ENCODE peak calls at places on chromosomes 2 and 18, in ten cellular contexts. R, X, W, Z, Y, T, K, O, N and D are unnamed samples.

GRCh38 chr2:127605691-127606277 is 40.2 kb upstream of the GPR17 start:
- DNase-seq in R (no peak), X (no peak), W (no peak), Z (no peak), Y (no peak), T (no peak), K (no peak), O (no peak), N (no peak), D (no peak)

GRCh38 chr2:187466129-187466792 is 18.2 kb upstream of the CALCRL start:
- DNase-seq in R (no peak), X (no peak), W (no peak), Z (no peak), Y (no peak), T (no peak), K (no peak), O (no peak), N (no peak), D (no peak)

GRCh38 chr2:138949517-138949916 is 169.3 kb upstream of the NXPH2 start:
- DNase-seq in R (peak), X (peak), W (no peak), Z (peak), Y (no peak), T (no peak), K (no peak), O (no peak), N (no peak), D (no peak)

GRCh38 chr2:220736778-220737177 is 835.3 kb downstream of the EPHA4 start:
- DNase-seq in R (no peak), X (peak), W (no peak), Z (no peak), Y (no peak), T (no peak), K (no peak), O (no peak), N (no peak), D (no peak)

GRCh38 chr2:96952016-96952750 is 34.2 kb downstream of the FAM178B start:
- DNase-seq in R (no peak), X (no peak), W (no peak), Z (no peak), Y (no peak), T (no peak), K (no peak), O (no peak), N (no peak), D (no peak)

GRCh38 chr2:136242687-136243277 is 124.8 kb upstream of the CXCR4 start:
- DNase-seq in R (no peak), X (peak), W (no peak), Z (peak), Y (no peak), T (peak), K (peak), O (no peak), N (no peak), D (no peak)

GRCh38 chr2:46538393-46538792 is 59.0 kb downstream of the TMEM247 start:
- DNase-seq in R (peak), X (peak), W (no peak), Z (peak), Y (no peak), T (peak), K (peak), O (no peak), N (no peak), D (no peak)

GRCh38 chr18:57432765-57433400 is 2.3 kb upstream of the ONECUT2 start:
- DNase-seq in R (no peak), X (no peak), W (no peak), Z (no peak), Y (no peak), T (no peak), K (no peak), O (no peak), N (no peak), D (no peak)

GRCh38 chr2:223642496-223642895 is 40.3 kb upstream of the SCG2 start:
- DNase-seq in R (no peak), X (peak), W (no peak), Z (no peak), Y (no peak), T (no peak), K (peak), O (no peak), N (no peak), D (no peak)

GRCh38 chr18:50977037-50977760 is 9.4 kb downstream of the ELAC1 start:
- DNase-seq in R (no peak), X (no peak), W (no peak), Z (no peak), Y (no peak), T (no peak), K (no peak), O (no peak), N (no peak), D (no peak)

GRCh38 chr2:98508690-98509054 is 64.0 kb downstream of the INPP4A start:
- DNase-seq in R (no peak), X (peak), W (no peak), Z (peak), Y (no peak), T (peak), K (peak), O (no peak), N (no peak), D (no peak)

GRCh38 chr2:24024018-24024417 is 14.1 kb downstream of the MFSD2B start:
- DNase-seq in R (peak), X (no peak), W (peak), Z (peak), Y (peak), T (no peak), K (peak), O (no peak), N (no peak), D (no peak)

GRCh38 chr2:884027-884748 is 66.5 kb upstream of the SNTG2 start:
- DNase-seq in R (no peak), X (no peak), W (no peak), Z (no peak), Y (no peak), T (no peak), K (no peak), O (peak), N (no peak), D (no peak)

GRCh38 chr2:55519908-55520885 is 679 bp downstream of the CFAP36 start:
- DNase-seq in R (peak), X (peak), W (peak), Z (peak), Y (peak), T (peak), K (peak), O (peak), N (peak), D (no peak)

GRCh38 chr18:73881396-73881795 is 266.2 kb downstream of the FBXO15 start:
- DNase-seq in R (peak), X (no peak), W (no peak), Z (peak), Y (no peak), T (no peak), K (peak), O (no peak), N (no peak), D (no peak)

GRCh38 chr2:58767833-58768726 is 527.0 kb upstream of the FANCL start:
- DNase-seq in R (no peak), X (no peak), W (no peak), Z (no peak), Y (peak), T (no peak), K (no peak), O (no peak), N (no peak), D (no peak)

GRCh38 chr2:86628091-86628522 is 4.4 kb upstream of the RNF103 start:
- DNase-seq in R (no peak), X (no peak), W (no peak), Z (no peak), Y (no peak), T (peak), K (no peak), O (no peak), N (no peak), D (no peak)

GRCh38 chr18:39441648-39442047 is 1876.0 kb upstream of the CELF4 start:
- DNase-seq in R (no peak), X (peak), W (no peak), Z (no peak), Y (no peak), T (no peak), K (no peak), O (no peak), N (no peak), D (no peak)

GRCh38 chr2:37625781-37626548 is 45.5 kb downstream of the CDC42EP3 start:
- DNase-seq in R (peak), X (no peak), W (no peak), Z (peak), Y (no peak), T (peak), K (no peak), O (no peak), N (peak), D (no peak)

GRCh38 chr2:105681927-105682326 is 62.8 kb upstream of the NCK2 start:
- DNase-seq in R (no peak), X (no peak), W (no peak), Z (no peak), Y (no peak), T (no peak), K (no peak), O (no peak), N (no peak), D (no peak)

GRCh38 chr2:62293490-62294212 is 97.7 kb downstream of the B3GNT2 start:
- DNase-seq in R (peak), X (peak), W (peak), Z (peak), Y (peak), T (peak), K (no peak), O (peak), N (no peak), D (no peak)

GRCh38 chr18:61285777-61286176 is 47.5 kb upstream of the CDH20 start:
- DNase-seq in R (no peak), X (no peak), W (no peak), Z (no peak), Y (no peak), T (no peak), K (no peak), O (no peak), N (no peak), D (no peak)

GRCh38 chr2:174600349-174600748 is 2.7 kb upstream of the WIPF1 start:
- DNase-seq in R (no peak), X (no peak), W (no peak), Z (no peak), Y (no peak), T (peak), K (no peak), O (no peak), N (peak), D (no peak)

GRCh38 chr2:41736105-41736567 is 311.7 kb upstream of the PKDCC start:
- DNase-seq in R (peak), X (peak), W (no peak), Z (peak), Y (no peak), T (no peak), K (peak), O (no peak), N (peak), D (no peak)

GRCh38 chr2:190574169-190574568 is 39.6 kb upstream of the NEMP2 start:
- DNase-seq in R (peak), X (peak), W (no peak), Z (peak), Y (no peak), T (no peak), K (peak), O (no peak), N (no peak), D (no peak)

GRCh38 chr18:58788470-58788869 is 76.2 kb upstream of the ZNF532 start:
- DNase-seq in R (no peak), X (peak), W (no peak), Z (peak), Y (no peak), T (no peak), K (peak), O (no peak), N (no peak), D (no peak)

GRCh38 chr2:224195954-224196571 is 157.0 kb upstream of the SERPINE2 start:
- DNase-seq in R (peak), X (no peak), W (no peak), Z (no peak), Y (no peak), T (peak), K (no peak), O (peak), N (no peak), D (no peak)

GRCh38 chr2:223852281-223852795 is 15.0 kb upstream of the AP1S3 start:
- DNase-seq in R (no peak), X (no peak), W (no peak), Z (no peak), Y (no peak), T (no peak), K (no peak), O (no peak), N (no peak), D (no peak)

GRCh38 chr2:128437181-128437520 is 118.5 kb upstream of the HS6ST1 start:
- DNase-seq in R (no peak), X (no peak), W (no peak), Z (no peak), Y (no peak), T (peak), K (no peak), O (no peak), N (no peak), D (no peak)

GRCh38 chr2:238015705-238016104 is 45.1 kb upstream of the SCLY start:
- DNase-seq in R (no peak), X (no peak), W (no peak), Z (no peak), Y (no peak), T (no peak), K (no peak), O (no peak), N (no peak), D (no peak)
- TF ChIP-seq CTCF in R (peak), X (peak), W (peak), Z (no peak), Y (peak), T (peak), K (peak), O (no peak), N (no peak), D (peak)

GRCh38 chr2:74149249-74149530 is 1.5 kb upstream of the BOLA3 start:
- DNase-seq in R (no peak), X (no peak), W (no peak), Z (no peak), Y (no peak), T (no peak), K (no peak), O (no peak), N (no peak), D (no peak)

GRCh38 chr2:74149570-74150319 is 2.0 kb upstream of the BOLA3 start:
- DNase-seq in R (no peak), X (no peak), W (no peak), Z (no peak), Y (no peak), T (no peak), K (no peak), O (no peak), N (no peak), D (no peak)

GRCh38 chr2:74146929-74147728 is 583 bp downstream of the BOLA3 start:
- DNase-seq in R (peak), X (peak), W (no peak), Z (peak), Y (no peak), T (peak), K (peak), O (no peak), N (no peak), D (no peak)

GRCh38 chr2:74148457-74149248 is 941 bp upstream of the BOLA3 start:
- DNase-seq in R (no peak), X (no peak), W (no peak), Z (peak), Y (no peak), T (no peak), K (no peak), O (no peak), N (no peak), D (no peak)

GRCh38 chr2:74147729-74148456 is at the start of gene BOLA3:
- DNase-seq in R (peak), X (peak), W (peak), Z (peak), Y (peak), T (peak), K (peak), O (peak), N (peak), D (peak)
- TF ChIP-seq CTCF in R (peak), X (peak), W (peak), Z (peak), Y (peak), T (peak), K (peak), O (peak), N (peak), D (peak)

GRCh38 chr18:63843008-63843407 is 44.5 kb upstream of the SERPINB2 start:
- DNase-seq in R (no peak), X (no peak), W (no peak), Z (no peak), Y (no peak), T (no peak), K (no peak), O (no peak), N (no peak), D (no peak)

GRCh38 chr18:63850010-63850409 is 37.5 kb upstream of the SERPINB2 start:
- DNase-seq in R (peak), X (peak), W (peak), Z (no peak), Y (peak), T (no peak), K (peak), O (no peak), N (no peak), D (no peak)

GRCh38 chr18:63848159-63848558 is 39.3 kb upstream of the SERPINB2 start:
- DNase-seq in R (peak), X (peak), W (no peak), Z (peak), Y (peak), T (peak), K (peak), O (no peak), N (peak), D (peak)

GRCh38 chr18:63844254-63844653 is 43.3 kb upstream of the SERPINB2 start:
- DNase-seq in R (peak), X (peak), W (no peak), Z (peak), Y (peak), T (no peak), K (peak), O (no peak), N (no peak), D (peak)
- TF ChIP-seq CTCF in R (peak), X (peak), W (no peak), Z (peak), Y (peak), T (peak), K (peak), O (no peak), N (no peak), D (peak)

DNA sequence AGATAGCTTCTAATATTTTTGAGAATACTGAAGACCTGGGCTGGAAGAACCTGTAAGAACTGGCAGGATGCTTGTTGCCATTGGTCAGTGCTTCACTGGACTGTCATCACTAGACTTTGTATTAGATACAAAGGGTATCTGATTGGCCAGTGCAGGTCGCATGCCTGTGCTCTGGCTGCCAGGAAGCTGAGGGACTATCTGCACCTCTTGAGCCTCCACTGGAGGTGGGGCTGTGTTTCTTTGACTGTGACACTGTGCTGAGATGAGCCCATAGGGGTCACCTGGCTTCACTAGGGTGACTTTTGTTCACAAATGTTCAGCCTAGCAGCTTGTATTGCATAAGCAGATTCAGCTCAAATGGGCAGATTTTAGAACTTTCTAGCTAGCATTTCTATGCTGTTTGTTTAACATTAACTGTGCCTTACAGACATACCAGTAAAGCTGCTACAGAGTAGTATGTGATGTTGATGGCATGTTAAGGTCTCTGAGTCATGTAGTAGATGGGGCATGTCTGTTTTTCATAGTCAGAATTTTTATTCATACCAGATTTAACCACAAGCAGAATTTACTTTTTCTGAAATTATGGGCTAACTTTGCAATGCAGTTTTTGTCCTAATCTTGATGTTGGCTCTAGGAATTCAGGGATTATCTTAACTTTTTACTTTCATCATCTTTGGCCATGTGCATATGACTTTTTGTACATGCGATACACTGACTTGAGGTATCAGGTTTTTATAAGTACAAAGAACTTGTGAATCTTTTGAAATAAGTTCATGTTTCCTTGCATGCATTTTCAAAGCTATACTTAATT is 56.1 kb downstream of the RHBDD1 start:
- DNase-seq in R (peak), X (peak), W (no peak), Z (peak), Y (no peak), T (no peak), K (peak), O (no peak), N (no peak), D (peak)
- TF ChIP-seq CTCF in R (no peak), X (no peak), W (no peak), Z (no peak), Y (no peak), T (no peak), K (no peak), O (no peak), N (no peak), D (no peak)

GRCh38 chr18:63949068-63949737 is at the start of gene HMSD:
- DNase-seq in R (peak), X (peak), W (peak), Z (peak), Y (peak), T (peak), K (peak), O (peak), N (peak), D (no peak)
- TF ChIP-seq CTCF in R (peak), X (peak), W (no peak), Z (peak), Y (peak), T (peak), K (peak), O (peak), N (peak), D (peak)